ENCODE peak calls at places on chromosomes 16 and 17, in four cellular contexts. One of them, this sample, is unnamed.

GRCh38 chr16:67428146-67428731 is 2.7 kb upstream of the HSD11B2 start:
- DNase-seq in HepG2: peak; percentile 81
- DNase-seq in H1: peak; percentile 90
- DNase-seq in K562: peak; percentile 83
- DNase-seq in this sample: peak; percentile 42

GRCh38 chr16:80198265-80198994 is 342.4 kb upstream of the DYNLRB2 start:
- DNase-seq in HepG2: peak; percentile 26
- DNase-seq in H1: no peak
- DNase-seq in K562: no peak
- DNase-seq in this sample: no peak

GRCh38 chr17:42844271-42844670 is at the start of gene AOC2:
- DNase-seq in HepG2: no peak
- DNase-seq in H1: no peak
- DNase-seq in K562: no peak
- DNase-seq in this sample: no peak

GRCh38 chr16:80938035-80938927 is 68.4 kb downstream of the CMC2 start:
- DNase-seq in HepG2: no peak
- DNase-seq in H1: no peak
- DNase-seq in K562: no peak
- DNase-seq in this sample: peak; percentile 51

GRCh38 chr17:58632324-58633314 is 59.2 kb downstream of the TEX14 start:
- DNase-seq in HepG2: peak; percentile 29
- DNase-seq in H1: no peak
- DNase-seq in K562: peak; percentile 22
- DNase-seq in this sample: no peak

GRCh38 chr16:11610121-11610505 is 23.4 kb upstream of the LITAF start:
- DNase-seq in HepG2: no peak
- DNase-seq in H1: no peak
- DNase-seq in K562: no peak
- DNase-seq in this sample: no peak

GRCh38 chr17:74599023-74599399 is 6.9 kb upstream of the CD300LD start:
- DNase-seq in HepG2: no peak
- DNase-seq in H1: no peak
- DNase-seq in K562: no peak
- DNase-seq in this sample: no peak

GRCh38 chr17:79223471-79223870 is 148.8 kb downstream of the ENGASE start:
- DNase-seq in HepG2: no peak
- DNase-seq in H1: no peak
- DNase-seq in K562: no peak
- DNase-seq in this sample: no peak

GRCh38 chr16:81686391-81687182 is 92.5 kb upstream of the PLCG2 start:
- DNase-seq in HepG2: no peak
- DNase-seq in H1: no peak
- DNase-seq in K562: peak; percentile 8
- DNase-seq in this sample: no peak

GRCh38 chr16:54964239-54964638 is 33.6 kb downstream of the IRX5 start:
- DNase-seq in HepG2: no peak
- DNase-seq in H1: no peak
- DNase-seq in K562: no peak
- DNase-seq in this sample: no peak

GRCh38 chr17:38464251-38464722 is 36.0 kb downstream of the ARHGAP23 start:
- DNase-seq in HepG2: no peak
- DNase-seq in H1: no peak
- DNase-seq in K562: no peak
- DNase-seq in this sample: no peak

GRCh38 chr16:27759301-27759871 is 209.4 kb downstream of the KATNIP start:
- DNase-seq in HepG2: no peak
- DNase-seq in H1: no peak
- DNase-seq in K562: no peak
- DNase-seq in this sample: no peak

GRCh38 chr16:84175351-84176081 is 11.3 kb downstream of the TAF1C start:
- DNase-seq in HepG2: peak; percentile 65
- DNase-seq in H1: peak; percentile 90
- DNase-seq in K562: peak; percentile 76
- DNase-seq in this sample: no peak

GRCh38 chr16:60259956-60260355 is 1525.8 kb upstream of the GOT2 start:
- DNase-seq in HepG2: no peak
- DNase-seq in H1: no peak
- DNase-seq in K562: no peak
- DNase-seq in this sample: no peak

GRCh38 chr16:4208529-4208835 is 33.4 kb downstream of the SRL start:
- DNase-seq in HepG2: no peak
- DNase-seq in H1: no peak
- DNase-seq in K562: no peak
- DNase-seq in this sample: no peak

GRCh38 chr17:72117748-72118587 is 2.9 kb upstream of the SOX9 start:
- DNase-seq in HepG2: no peak
- DNase-seq in H1: peak; percentile 72
- DNase-seq in K562: no peak
- DNase-seq in this sample: no peak

GRCh38 chr16:54280751-54281150 is 5.8 kb downstream of the IRX3 start:
- DNase-seq in HepG2: no peak
- DNase-seq in H1: no peak
- DNase-seq in K562: no peak
- DNase-seq in this sample: peak; percentile 13

GRCh38 chr16:53129281-53130192 is 74.7 kb downstream of the CHD9 start:
- DNase-seq in HepG2: peak; percentile 62
- DNase-seq in H1: no peak
- DNase-seq in K562: peak; percentile 37
- DNase-seq in this sample: no peak
- TF ChIP-seq ATF3 in HepG2: no peak
- TF ChIP-seq ATF3 in H1: no peak
- TF ChIP-seq ATF3 in K562: no peak
- TF ChIP-seq ATF3 in this sample: no peak

GRCh38 chr17:48603959-48604769 is 622 bp downstream of the HOXB6 start:
- DNase-seq in HepG2: no peak
- DNase-seq in H1: no peak
- DNase-seq in K562: peak; percentile 59
- DNase-seq in this sample: peak; percentile 69

GRCh38 chr17:48605409-48605864 is 651 bp upstream of the HOXB6 start:
- DNase-seq in HepG2: no peak
- DNase-seq in H1: no peak
- DNase-seq in K562: peak; percentile 74
- DNase-seq in this sample: no peak

GRCh38 chr17:48605991-48606891 is 1.5 kb upstream of the HOXB6 start:
- DNase-seq in HepG2: no peak
- DNase-seq in H1: no peak
- DNase-seq in K562: no peak
- DNase-seq in this sample: no peak

GRCh38 chr17:48606892-48607241 is 2.1 kb upstream of the HOXB6 start:
- DNase-seq in HepG2: no peak
- DNase-seq in H1: no peak
- DNase-seq in K562: no peak
- DNase-seq in this sample: no peak

GRCh38 chr17:48604770-48605329 is at the start of gene HOXB6:
- DNase-seq in HepG2: no peak
- DNase-seq in H1: no peak
- DNase-seq in K562: peak; percentile 77
- DNase-seq in this sample: no peak
- TF ChIP-seq JUND in HepG2: no peak
- TF ChIP-seq JUND in H1: no peak
- TF ChIP-seq JUND in K562: peak; percentile 30
- TF ChIP-seq JUND in this sample: no peak

GRCh38 chr16:14013571-14014283 is 57.4 kb upstream of the MRTFB start:
- DNase-seq in HepG2: peak; percentile 77
- DNase-seq in H1: no peak
- DNase-seq in K562: no peak
- DNase-seq in this sample: no peak
- TF ChIP-seq FOSL1 in HepG2: no peak
- TF ChIP-seq FOSL1 in H1: no peak
- TF ChIP-seq FOSL1 in K562: no peak
- TF ChIP-seq FOSL1 in this sample: no peak

GRCh38 chr17:40442392-40443195 is 656 bp upstream of the IGFBP4 start:
- DNase-seq in HepG2: no peak
- DNase-seq in H1: no peak
- DNase-seq in K562: peak; percentile 71
- DNase-seq in this sample: no peak
- TF ChIP-seq ATF3 in HepG2: no peak
- TF ChIP-seq ATF3 in H1: no peak
- TF ChIP-seq ATF3 in K562: no peak
- TF ChIP-seq ATF3 in this sample: no peak

GRCh38 chr17:69640073-69640472 is 225.6 kb downstream of the MAP2K6 start:
- DNase-seq in HepG2: no peak
- DNase-seq in H1: no peak
- DNase-seq in K562: no peak
- DNase-seq in this sample: no peak

GRCh38 chr17:69638516-69638915 is 224.0 kb downstream of the MAP2K6 start:
- DNase-seq in HepG2: no peak
- DNase-seq in H1: no peak
- DNase-seq in K562: no peak
- DNase-seq in this sample: no peak

GRCh38 chr17:69639096-69639495 is 224.6 kb downstream of the MAP2K6 start:
- DNase-seq in HepG2: no peak
- DNase-seq in H1: no peak
- DNase-seq in K562: no peak
- DNase-seq in this sample: no peak

GRCh38 chr17:69634844-69635243 is 220.3 kb downstream of the MAP2K6 start:
- DNase-seq in HepG2: no peak
- DNase-seq in H1: no peak
- DNase-seq in K562: no peak
- DNase-seq in this sample: no peak

GRCh38 chr17:69637399-69638165 is 223.1 kb downstream of the MAP2K6 start:
- DNase-seq in HepG2: no peak
- DNase-seq in H1: no peak
- DNase-seq in K562: no peak
- DNase-seq in this sample: no peak
- TF ChIP-seq JUND in HepG2: no peak
- TF ChIP-seq JUND in H1: no peak
- TF ChIP-seq JUND in K562: no peak
- TF ChIP-seq JUND in this sample: no peak

GRCh38 chr16:52624891-52625290 is 77.9 kb upstream of the TOX3 start:
- DNase-seq in HepG2: no peak
- DNase-seq in H1: no peak
- DNase-seq in K562: no peak
- DNase-seq in this sample: no peak

GRCh38 chr16:52630711-52631110 is 83.8 kb upstream of the TOX3 start:
- DNase-seq in HepG2: no peak
- DNase-seq in H1: no peak
- DNase-seq in K562: no peak
- DNase-seq in this sample: no peak

GRCh38 chr16:52633230-52633629 is 86.3 kb upstream of the TOX3 start:
- DNase-seq in HepG2: no peak
- DNase-seq in H1: no peak
- DNase-seq in K562: no peak
- DNase-seq in this sample: no peak

GRCh38 chr16:52631711-52632110 is 84.8 kb upstream of the TOX3 start:
- DNase-seq in HepG2: no peak
- DNase-seq in H1: no peak
- DNase-seq in K562: no peak
- DNase-seq in this sample: no peak

DNA sequence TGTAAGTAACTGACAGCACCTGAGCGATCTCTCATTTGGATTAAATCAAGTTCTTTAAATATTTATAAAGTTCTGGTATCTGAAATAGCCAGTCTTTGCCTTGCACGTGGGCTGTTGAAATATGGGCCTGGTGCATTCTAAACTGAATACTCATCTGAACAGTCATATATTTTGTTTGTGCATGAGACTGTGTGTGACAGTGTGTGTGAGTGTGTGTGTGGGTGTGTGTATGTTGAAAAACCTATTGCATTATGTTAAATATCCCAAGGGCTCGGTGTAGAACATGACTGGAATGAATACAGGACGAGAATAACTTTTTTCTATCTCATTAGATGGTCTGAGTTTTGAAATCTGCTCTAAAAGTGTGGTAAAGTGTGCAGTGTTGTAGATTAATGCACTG is 82.4 kb upstream of the TOX3 start:
- DNase-seq in HepG2: no peak
- DNase-seq in H1: no peak
- DNase-seq in K562: no peak
- DNase-seq in this sample: no peak
- TF ChIP-seq FOSL1 in HepG2: no peak
- TF ChIP-seq FOSL1 in H1: no peak
- TF ChIP-seq FOSL1 in K562: no peak
- TF ChIP-seq FOSL1 in this sample: no peak

DNA sequence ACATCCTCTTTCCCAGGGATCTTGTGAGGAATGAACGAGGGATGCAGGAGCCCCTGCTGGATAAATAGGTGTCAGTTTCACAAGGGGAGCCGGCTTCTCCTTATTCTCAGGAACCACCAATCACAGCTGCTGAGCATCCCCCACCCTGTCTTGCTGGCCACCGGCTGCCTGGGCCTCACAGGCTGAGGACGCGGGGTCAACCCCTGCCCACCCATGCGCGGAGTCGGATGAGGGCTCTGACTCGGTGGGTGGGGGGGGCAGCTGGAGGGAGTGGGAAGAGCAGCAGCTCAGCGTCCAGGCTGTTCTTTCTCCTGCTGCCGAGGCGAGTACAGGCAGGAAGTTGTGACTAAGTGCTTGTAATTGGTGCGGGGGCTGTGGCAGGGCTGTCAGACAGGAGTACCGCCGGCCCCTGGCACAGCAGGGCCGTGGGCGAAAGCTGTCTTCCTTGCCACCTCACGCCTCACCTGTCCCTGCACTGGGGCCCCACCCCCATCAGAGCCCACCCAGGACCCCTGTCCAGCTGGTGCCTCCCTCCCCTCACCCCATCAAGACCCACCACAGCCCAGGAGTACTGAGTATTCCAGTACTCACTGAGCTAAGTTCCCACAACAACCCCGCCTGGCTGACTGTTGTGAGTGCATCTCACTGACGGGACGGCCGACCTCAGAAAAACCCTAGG is 11.0 kb upstream of the DPEP1 start:
- DNase-seq in HepG2: no peak
- DNase-seq in H1: peak; percentile 74
- DNase-seq in K562: peak; percentile 60
- DNase-seq in this sample: peak; percentile 24
- TF ChIP-seq ATF3 in HepG2: no peak
- TF ChIP-seq ATF3 in H1: no peak
- TF ChIP-seq ATF3 in K562: no peak
- TF ChIP-seq ATF3 in this sample: no peak

DNA sequence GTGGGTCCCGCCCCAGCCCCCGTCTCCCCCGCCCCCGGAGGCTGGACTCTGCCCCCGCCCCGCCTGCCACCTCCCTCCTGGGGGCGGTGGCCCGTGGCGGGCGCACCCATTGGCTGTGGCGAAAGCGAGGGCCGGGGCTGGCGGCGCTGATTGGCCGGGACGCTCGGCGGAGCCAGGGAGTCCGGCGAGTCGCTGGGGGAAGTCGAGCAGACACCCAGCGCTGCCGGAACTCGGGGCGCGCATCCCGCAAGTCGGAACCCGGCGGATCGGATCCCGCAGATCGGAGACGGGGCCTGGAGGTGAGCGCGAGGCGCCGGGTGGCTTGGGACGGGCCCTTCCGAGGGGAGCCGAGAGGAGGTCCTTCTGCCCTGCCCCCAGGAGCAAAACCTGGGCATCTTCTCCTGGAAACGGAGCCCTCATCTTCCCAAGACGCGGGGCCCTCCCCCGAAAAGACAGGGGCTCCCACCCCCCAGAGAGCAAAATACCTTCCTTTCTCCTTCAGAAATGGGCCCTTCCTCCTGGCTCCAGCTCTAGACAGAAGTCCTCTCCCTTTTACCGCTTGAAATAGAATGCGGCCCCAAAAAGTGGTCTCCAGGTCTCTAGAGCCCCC is at the start of gene ABAT:
- DNase-seq in HepG2: peak; percentile 91
- DNase-seq in H1: peak; percentile 91
- DNase-seq in K562: peak; percentile 82
- DNase-seq in this sample: peak; percentile 37
- TF ChIP-seq JUND in HepG2: no peak
- TF ChIP-seq JUND in H1: no peak
- TF ChIP-seq JUND in K562: no peak
- TF ChIP-seq JUND in this sample: no peak